ENCODE peak calls at places on chromosomes 5 and 9, in nine cellular contexts. D is SK-MEL-5; N is GF-D8; V is cardiac fibroblast; T is NCI-H1417 treated with DMSO at 0.1 percent for 48 hours; Z is activated CD8-positive, alpha-beta T cell treated with anti-CD3 and anti-CD28 coated beads for 36 hours; Y is ACHN; U is stimulated activated CD4-positive, alpha-beta T cell treated with anti-CD3 and anti-CD28 coated beads, Interleukin-4, amount 100 ng/mL, for 48 hours; P is NCI-H2107. L is an unnamed sample.

GRCh38 chr5:107422494-107422893 is 248.2 kb downstream of the EFNA5 start:
- DNase-seq in T (no peak), D (no peak), V (no peak), U (no peak), Z (no peak), P (no peak), N (no peak), Y (no peak), L (no peak)

GRCh38 chr9:131233556-131233955 is 42.8 kb downstream of the FAM78A start:
- DNase-seq in U (no peak), N (no peak), Z (no peak), D (no peak), T (no peak), V (no peak), Y (no peak), P (no peak), L (no peak)

GRCh38 chr5:133877351-133878235 is 90.8 kb downstream of the C5orf15 start:
- DNase-seq in P (no peak), Z (no peak), T (no peak), Y (no peak), N (no peak), D (no peak), U (no peak), V (no peak), L (no peak)

GRCh38 chr9:106862946-106863740 is at the start of gene ZNF462:
- DNase-seq in D (peak; percentile 74), Y (peak; percentile 81), V (peak; percentile 84), T (peak; percentile 39), U (no peak), P (no peak), N (no peak), Z (peak; percentile 8), L (no peak)

GRCh38 chr9:68979538-68980314 is 34.2 kb downstream of the PRKACG start:
- DNase-seq in D (no peak), N (no peak), V (no peak), Y (no peak), P (no peak), T (no peak), U (peak; percentile 10), Z (peak; percentile 44), L (no peak)

GRCh38 chr5:123364443-123364842 is 58.8 kb downstream of the CEP120 start:
- DNase-seq in Z (no peak), D (no peak), N (no peak), U (no peak), V (no peak), T (no peak), Y (no peak), P (no peak), L (no peak)

GRCh38 chr5:36414869-36415282 is 113.2 kb upstream of the RANBP3L start:
- DNase-seq in N (no peak), V (peak; percentile 73), U (no peak), D (peak; percentile 77), P (no peak), Y (peak; percentile 61), Z (no peak), T (no peak), L (no peak)

GRCh38 chr9:7967093-7967827 is 167.7 kb upstream of the DMAC1 start:
- DNase-seq in T (no peak), Y (no peak), D (no peak), Z (no peak), N (peak; percentile 25), P (no peak), U (no peak), V (no peak), L (no peak)

GRCh38 chr9:15718423-15718822 is 165.6 kb downstream of the CCDC171 start:
- DNase-seq in P (no peak), T (no peak), Z (no peak), N (no peak), D (no peak), V (no peak), Y (no peak), U (no peak), L (no peak)

GRCh38 chr9:127059648-127060365 is 62.6 kb downstream of the ANGPTL2 start:
- DNase-seq in T (no peak), U (no peak), P (no peak), V (no peak), Z (no peak), Y (no peak), D (no peak), N (no peak), L (no peak)

GRCh38 chr5:133343196-133343595 is 269.1 kb downstream of the FSTL4 start:
- DNase-seq in N (no peak), P (no peak), T (no peak), V (no peak), Z (no peak), U (no peak), D (no peak), Y (no peak), L (no peak)

GRCh38 chr5:77970891-77971290 is 194.8 kb upstream of the TBCA start:
- DNase-seq in Z (no peak), N (no peak), Y (no peak), V (no peak), P (no peak), U (no peak), T (no peak), D (no peak), L (no peak)

GRCh38 chr5:36787365-36787764 is 89.2 kb upstream of the NIPBL start:
- DNase-seq in P (no peak), Y (no peak), U (no peak), D (no peak), T (no peak), Z (no peak), V (no peak), N (no peak), L (no peak)

GRCh38 chr5:116861662-116862061 is 287.0 kb upstream of the SEMA6A start:
- DNase-seq in P (no peak), Y (no peak), D (no peak), V (no peak), Z (no peak), N (no peak), T (no peak), U (no peak), L (no peak)

GRCh38 chr9:68914751-68915150 is 99.2 kb downstream of the PRKACG start:
- DNase-seq in Z (no peak), N (no peak), D (no peak), V (no peak), Y (no peak), P (no peak), U (no peak), T (no peak), L (no peak)

GRCh38 chr5:149162401-149163084 is 21.2 kb downstream of the ABLIM3 start:
- DNase-seq in N (no peak), V (peak; percentile 71), U (no peak), Y (no peak), P (no peak), D (peak; percentile 10), T (no peak), Z (no peak), L (no peak)

GRCh38 chr9:137445930-137446431 is 4.8 kb upstream of the ENTPD8 start:
- DNase-seq in P (no peak), V (no peak), U (no peak), T (no peak), Z (no peak), N (no peak), D (no peak), Y (no peak), L (no peak)

GRCh38 chr5:176155882-176156497 is 82.2 kb upstream of the SIMC1 start:
- DNase-seq in D (no peak), T (no peak), N (no peak), V (peak; percentile 7), P (no peak), Y (no peak), Z (no peak), U (no peak), L (no peak)

GRCh38 chr9:121073038-121073437 is 1.7 kb upstream of the CNTRL start:
- DNase-seq in U (no peak), T (no peak), P (no peak), Y (no peak), N (peak; percentile 83), V (peak; percentile 92), Z (no peak), D (peak; percentile 19), L (no peak)

GRCh38 chr9:84285381-84285780 is 55.2 kb downstream of the SLC28A3 start:
- DNase-seq in N (no peak), V (no peak), T (no peak), P (no peak), Y (no peak), D (no peak), U (no peak), Z (no peak), L (no peak)

GRCh38 chr5:36637516-36637915 is 31.1 kb downstream of the SLC1A3 start:
- DNase-seq in P (no peak), N (no peak), V (no peak), Y (no peak), U (no peak), Z (no peak), T (no peak), D (no peak), L (no peak)

GRCh38 chr5:52947208-52947607 is 41.9 kb upstream of the ITGA2 start:
- DNase-seq in T (no peak), D (no peak), V (peak; percentile 26), Z (no peak), U (no peak), Y (no peak), P (no peak), N (no peak), L (no peak)

GRCh38 chr9:127644428-127644827 is 32.4 kb downstream of the STXBP1 start:
- DNase-seq in V (no peak), U (no peak), Z (no peak), P (no peak), D (no peak), Y (no peak), T (no peak), N (no peak), L (no peak)

GRCh38 chr9:130143974-130144373 is 28.2 kb upstream of the NCS1 start:
- DNase-seq in Y (no peak), V (peak; percentile 44), U (no peak), T (no peak), D (no peak), N (no peak), P (no peak), Z (peak; percentile 52), L (no peak)

GRCh38 chr5:10222326-10222725 is 27.4 kb downstream of the ATPSCKMT start:
- DNase-seq in V (peak; percentile 37), D (no peak), T (no peak), N (no peak), Y (no peak), U (no peak), P (no peak), Z (no peak), L (no peak)

GRCh38 chr9:113164536-113165300 is 13.9 kb downstream of the SLC31A2 start:
- DNase-seq in U (no peak), Y (no peak), Z (no peak), N (no peak), P (no peak), T (no peak), D (no peak), V (peak; percentile 50), L (no peak)

GRCh38 chr5:108093186-108093585 is 288.7 kb downstream of the FBXL17 start:
- DNase-seq in Y (peak; percentile 25), N (no peak), D (peak; percentile 57), P (no peak), T (no peak), Z (no peak), V (peak; percentile 47), U (no peak), L (no peak)

GRCh38 chr5:29197636-29198035 is 1995.8 kb upstream of the CDH6 start:
- DNase-seq in P (no peak), Z (no peak), D (no peak), N (no peak), Y (peak; percentile 42), V (no peak), U (no peak), T (no peak), L (no peak)

GRCh38 chr5:149376711-149377447 is 2.2 kb downstream of the IL17B start:
- DNase-seq in T (no peak), V (no peak), U (no peak), Z (no peak), D (no peak), N (no peak), Y (no peak), P (no peak), L (no peak)

GRCh38 chr5:116002116-116002906 is 30.0 kb upstream of the ARL14EPL start:
- DNase-seq in T (no peak), Y (no peak), U (no peak), Z (no peak), N (no peak), V (peak; percentile 53), P (no peak), D (no peak), L (no peak)